ENCODE peak calls at places on chromosomes 5 and 9, in nine cellular contexts. C is islet precursor cell; D is dermis blood vessel endothelial cell; Y is tibial artery; G is stimulated activated CD8-positive, alpha-beta memory T cell treated with anti-CD3 and anti-CD28 coated beads, Interleukin-15, amount 100 ng/mL, for 24 hours; N is left ventricle myocardium inferior; J is iPS DF 6.9; A is body of pancreas; S is NCI-H510A treated with DMSO at 0.1 percent for 48 hours. R is an unnamed sample.

GRCh38 chr5:131570757-131571156 is 64.3 kb downstream of the RAPGEF6 start:
- DNase-seq in G (no peak), A (no peak), D (no peak), N (no peak), J (no peak), C (no peak), Y (no peak), S (no peak), R (no peak)

GRCh38 chr5:67640011-67640410 is 443.4 kb upstream of the CD180 start:
- DNase-seq in J (no peak), S (no peak), Y (no peak), N (no peak), D (no peak), A (no peak), C (no peak), G (no peak), R (no peak)

GRCh38 chr9:130927995-130928900 is 10.8 kb downstream of the FIBCD1 start:
- DNase-seq in Y (no peak), C (no peak), J (no peak), S (no peak), G (no peak), N (peak), A (peak), D (peak), R (no peak)

GRCh38 chr9:8783999-8784398 is 984.4 kb upstream of the DMAC1 start:
- DNase-seq in C (no peak), A (no peak), N (no peak), D (no peak), J (no peak), Y (no peak), S (no peak), G (no peak), R (no peak)

GRCh38 chr5:37882636-37883035 is 42.8 kb upstream of the GDNF start:
- DNase-seq in G (no peak), A (no peak), N (no peak), J (no peak), S (no peak), C (no peak), D (no peak), Y (no peak), R (no peak)

GRCh38 chr9:5361326-5362005 is 21.8 kb upstream of the RLN1 start:
- DNase-seq in A (no peak), N (no peak), J (no peak), G (no peak), D (no peak), C (no peak), S (no peak), Y (no peak), R (no peak)

GRCh38 chr9:133359420-133360175 is 3.2 kb downstream of the SURF2 start:
- DNase-seq in D (peak), Y (no peak), C (peak), A (no peak), G (no peak), N (no peak), S (no peak), J (no peak), R (no peak)

GRCh38 chr5:168047043-168047668 is 244.3 kb upstream of the WWC1 start:
- DNase-seq in J (peak), S (peak), Y (no peak), G (no peak), C (peak), D (no peak), N (no peak), A (peak), R (peak)

GRCh38 chr9:129933215-129933614 is 98.0 kb downstream of the USP20 start:
- DNase-seq in Y (no peak), D (no peak), G (no peak), J (no peak), A (no peak), N (no peak), C (no peak), S (no peak), R (no peak)

GRCh38 chr5:86688414-86688813 is 70.7 kb downstream of the COX7C start:
- DNase-seq in J (no peak), G (no peak), C (no peak), Y (no peak), D (no peak), N (no peak), A (no peak), S (no peak), R (no peak)

GRCh38 chr9:131885144-131885609 is 145.3 kb upstream of the RAPGEF1 start:
- DNase-seq in G (no peak), S (peak), C (no peak), A (no peak), J (no peak), N (no peak), Y (peak), D (peak), R (no peak)

GRCh38 chr9:83141887-83142286 is 78.9 kb upstream of the RASEF start:
- DNase-seq in A (no peak), S (no peak), N (no peak), D (no peak), C (no peak), G (no peak), Y (no peak), J (no peak), R (no peak)

GRCh38 chr5:89342106-89342876 is 459.3 kb upstream of the MEF2C start:
- DNase-seq in A (no peak), G (no peak), S (peak), N (no peak), D (no peak), Y (no peak), C (no peak), J (no peak), R (no peak)

GRCh38 chr5:134813407-134813806 is 32.4 kb upstream of the C5orf24 start:
- DNase-seq in J (no peak), S (no peak), G (no peak), Y (no peak), A (no peak), N (no peak), C (no peak), D (no peak), R (no peak)

GRCh38 chr9:22203371-22204138 is 194.4 kb upstream of the CDKN2B start:
- DNase-seq in A (no peak), D (no peak), S (no peak), N (no peak), C (no peak), Y (no peak), J (no peak), G (no peak), R (no peak)

GRCh38 chr9:114006931-114007691 is 71.0 kb downstream of the AMBP start:
- DNase-seq in G (no peak), N (no peak), D (no peak), C (peak), A (peak), S (no peak), Y (peak), J (no peak), R (no peak)

GRCh38 chr5:93078082-93079038 is 502.7 kb downstream of the NR2F1-AS1 start:
- DNase-seq in Y (peak), G (no peak), D (peak), J (no peak), C (peak), N (peak), A (peak), S (peak), R (no peak)